ENCODE peak calls at places on chromosomes 13 and 19, in eight cellular contexts. O is HS-27A; A is activated T-helper 1 cell treated with anti-CD3 and anti-CD28 coated beads, Interleukin-2, amount 50 U/mL, for 16 hours; T is stimulated activated CD4-positive, alpha-beta T cell treated with anti-CD3 and anti-CD28 coated beads, Interleukin-4, amount 100 ng/mL, for 24 hours; C is brain microvascular endothelial cell; I is GF-D8; E is activated CD4-positive, alpha-beta T cell treated with anti-CD3 and anti-CD28 coated beads for 48 hours; P is globus pallidus. K is an unnamed sample.

GRCh38 chr19:29753190-29753933 is 38.3 kb upstream of the C19orf12 start:
- DNase-seq in E (no peak), C (no peak), P (no peak), O (no peak), I (no peak), A (no peak), T (no peak), K (no peak)

GRCh38 chr19:35955881-35956634 is 19.9 kb downstream of the LRFN3 start:
- DNase-seq in P (no peak), C (no peak), E (no peak), A (no peak), O (no peak), T (no peak), I (peak; percentile 7), K (no peak)

GRCh38 chr13:108944760-108945159 is 315.3 kb downstream of the MYO16 start:
- DNase-seq in I (no peak), E (no peak), O (no peak), P (no peak), T (no peak), A (no peak), C (no peak), K (no peak)

GRCh38 chr13:113802090-113802531 is 43.1 kb downstream of the TMEM255B start:
- DNase-seq in E (no peak), O (no peak), P (no peak), C (peak; percentile 54), T (no peak), I (peak; percentile 8), A (no peak), K (no peak)

GRCh38 chr19:2122982-2123381 is 26.3 kb downstream of the IZUMO4 start:
- DNase-seq in A (no peak), C (no peak), O (no peak), P (no peak), I (no peak), E (no peak), T (no peak), K (no peak)

GRCh38 chr13:39536274-39536673 is 66.7 kb downstream of the LHFPL6 start:
- DNase-seq in E (no peak), P (no peak), C (no peak), I (no peak), A (no peak), T (no peak), O (no peak), K (no peak)

GRCh38 chr19:31504221-31504620 is 155.0 kb upstream of the TSHZ3 start:
- DNase-seq in E (no peak), P (no peak), O (no peak), C (no peak), A (no peak), I (no peak), T (no peak), K (no peak)

GRCh38 chr13:45143346-45143751 is 23.0 kb downstream of the GTF2F2 start:
- DNase-seq in C (no peak), P (peak; percentile 7), T (no peak), O (no peak), A (no peak), I (no peak), E (no peak), K (no peak)

GRCh38 chr13:50162001-50162400 is 146.8 kb downstream of the KCNRG start:
- DNase-seq in O (no peak), I (no peak), E (no peak), C (no peak), T (no peak), A (no peak), P (no peak), K (no peak)

K was measured in stimulated activated naive CD8-positive, alpha-beta T cell treated with anti-CD3 and anti-CD28 coated beads, Interleukin-15, Interleukin-2, amounts not matched to agents 100 U/mL and 50 U/mL, for 24 hours.